ENCODE peak calls at places on chromosomes 1 and 21, in five cellular contexts. Y is neural progenitor cell, G is colonic mucosa, R is mesendoderm, B is HCT116. X is an unnamed sample. For H3K4me1, the result is how much of the 10 kb centered on the place peaks cover.

GRCh38 chr1:4586611-4587010 is 67.8 kb upstream of the AJAP1 start:
- DNase-seq in R (no peak), Y (no peak), B (no peak), G (no peak), X (no peak)

GRCh38 chr1:3657578-3658230 is 5.4 kb downstream of the TP73 start:
- DNase-seq in B (no peak), Y (no peak), G (no peak), R (no peak), X (no peak)

GRCh38 chr1:12475947-12476346 is 142.1 kb downstream of the DHRS3 start:
- DNase-seq in R (no peak), G (no peak), Y (no peak), B (no peak), X (no peak)

GRCh38 chr21:45105906-45106485 is 31.6 kb downstream of the ADARB1 start:
- DNase-seq in Y (no peak), R (no peak), B (no peak), G (no peak), X (peak)

GRCh38 chr1:243890576-243890975 is 40.5 kb upstream of the AKT3 start:
- DNase-seq in G (no peak), R (peak), B (no peak), Y (no peak), X (peak)

GRCh38 chr1:224684920-224685547 is 68.9 kb downstream of the CNIH3 start:
- DNase-seq in G (no peak), B (no peak), Y (no peak), R (no peak), X (no peak)

GRCh38 chr1:93501399-93501798 is 53.5 kb downstream of the FNBP1L start:
- DNase-seq in B (no peak), R (peak), G (no peak), Y (no peak), X (no peak)

GRCh38 chr1:164622057-164622840 is 63.3 kb downstream of the PBX1 start:
- DNase-seq in G (no peak), R (no peak), B (no peak), Y (no peak), X (no peak)

GRCh38 chr1:21921100-21921875 is 15.8 kb downstream of the HSPG2 start:
- DNase-seq in B (no peak), G (no peak), R (no peak), Y (no peak), X (no peak)

GRCh38 chr1:240244968-240245628 is 153.4 kb downstream of the FMN2 start:
- DNase-seq in Y (no peak), G (no peak), R (no peak), B (no peak), X (peak)

GRCh38 chr21:45970674-45971486 is 10.7 kb upstream of the COL6A1 start:
- DNase-seq in G (no peak), Y (peak), B (no peak), R (peak), X (peak)

GRCh38 chr1:18243503-18244175 is 136.0 kb downstream of the IGSF21 start:
- DNase-seq in Y (no peak), R (no peak), G (no peak), B (no peak), X (no peak)

GRCh38 chr1:63713627-63714481 is 60.0 kb upstream of the ROR1 start:
- DNase-seq in R (no peak), B (peak), Y (peak), G (no peak), X (peak)

GRCh38 chr1:94755675-94756074 is 64.5 kb upstream of the SLC44A3 start:
- DNase-seq in B (no peak), Y (no peak), R (peak), G (no peak), X (peak)

GRCh38 chr1:47708658-47709301 is 270.9 kb downstream of the FOXD2 start:
- DNase-seq in R (peak), G (peak), B (no peak), Y (peak), X (peak)

GRCh38 chr21:45034556-45035476 is 39.6 kb upstream of the ADARB1 start:
- DNase-seq in Y (no peak), G (no peak), B (no peak), R (no peak), X (no peak)

GRCh38 chr1:157496121-157496526 is 56.2 kb downstream of the FCRL5 start:
- DNase-seq in B (peak), Y (peak), R (peak), G (peak), X (peak)

GRCh38 chr1:226634611-226635246 is 86.2 kb downstream of the STUM start:
- DNase-seq in G (no peak), Y (no peak), R (no peak), B (no peak), X (no peak)

GRCh38 chr1:83318361-83318760 is 680.6 kb downstream of the TTLL7 start:
- DNase-seq in R (no peak), Y (no peak), B (no peak), G (no peak), X (peak)

GRCh38 chr1:110223581-110223980 is 13.5 kb downstream of the KCNC4 start:
- DNase-seq in Y (no peak), B (no peak), R (no peak), G (no peak), X (no peak)

GRCh38 chr1:72282271-72282656 is at the start of gene NEGR1:
- DNase-seq in Y (peak), B (no peak), G (peak), R (peak), X (peak)
- H3K9ac ChIP-seq in Y (no peak), B (no peak), G (peak), R (peak), X (peak)

GRCh38 chr1:30748098-30748698 is 9.4 kb downstream of the LAPTM5 start:
- DNase-seq in R (no peak), Y (no peak), B (no peak), G (no peak), X (no peak)
- H3K4me1 ChIP-seq in R (under half), Y (under half), B (under half), G (under half), X (under half)

DNA sequence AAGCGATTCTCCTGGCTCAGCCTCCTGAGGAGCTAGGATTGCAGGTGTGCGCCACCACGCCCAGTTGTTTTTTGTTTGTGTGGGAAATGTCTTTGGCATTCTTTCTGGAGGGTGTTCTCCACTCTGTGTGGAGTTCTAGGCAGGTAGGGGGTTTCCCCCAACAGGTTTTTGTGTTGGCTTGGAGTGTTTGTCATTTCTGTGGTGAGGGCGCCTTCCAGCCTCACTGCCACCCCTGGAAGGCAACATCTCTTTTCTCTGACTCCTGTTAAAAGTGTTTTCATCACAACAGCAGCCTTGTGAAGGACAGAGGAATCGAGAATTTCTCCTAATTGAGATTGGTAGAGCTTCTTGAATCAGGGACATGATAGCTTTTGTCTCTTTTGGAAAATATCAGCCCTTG is 69.7 kb downstream of the PRKCZ start:
- DNase-seq in Y (no peak), R (no peak), B (no peak), G (no peak), X (no peak)
- H3K9ac ChIP-seq in Y (no peak), R (no peak), B (no peak), G (no peak), X (no peak)

GRCh38 chr1:97903626-97904025 is 17.2 kb downstream of the DPYD start:
- DNase-seq in Y (no peak), G (no peak), B (no peak), R (no peak), X (peak)

GRCh38 chr1:97906567-97907228 is 14.1 kb downstream of the DPYD start:
- DNase-seq in B (no peak), R (peak), G (no peak), Y (no peak), X (peak)

GRCh38 chr1:97902067-97902466 is 18.8 kb downstream of the DPYD start:
- DNase-seq in R (no peak), Y (no peak), G (no peak), B (no peak), X (no peak)

GRCh38 chr1:97905141-97905540 is 15.7 kb downstream of the DPYD start:
- DNase-seq in Y (no peak), B (no peak), R (no peak), G (no peak), X (no peak)

DNA sequence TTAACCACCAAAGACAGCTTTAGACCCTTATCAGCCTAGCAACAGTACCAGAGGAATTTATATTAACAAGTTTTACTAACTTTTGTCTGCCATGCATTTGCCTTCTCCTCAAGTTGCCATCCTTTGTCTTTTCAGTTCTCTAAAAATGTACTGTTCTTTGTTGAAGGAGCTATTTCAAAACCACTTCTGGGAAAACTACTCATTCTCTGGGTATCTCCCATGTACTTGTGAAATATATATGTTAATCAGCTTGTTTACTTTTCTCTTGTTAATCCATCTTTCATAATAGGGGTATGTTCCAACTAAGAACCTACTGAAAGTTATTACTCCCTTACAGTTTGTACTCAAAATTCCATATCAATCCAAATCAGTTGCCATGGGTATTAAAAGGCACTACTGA is 16.3 kb downstream of the DPYD start:
- DNase-seq in R (peak), G (no peak), B (no peak), Y (no peak), X (peak)
- H3K4me1 ChIP-seq in R (under half), G (under half), B (under half), Y (under half), X (half or more)

GRCh38 chr1:27109103-27109822 is 45.7 kb downstream of the SLC9A1 start:
- DNase-seq in B (peak), G (peak), R (peak), Y (peak), X (no peak)

GRCh38 chr1:27113861-27114260 is 41.1 kb downstream of the SLC9A1 start:
- DNase-seq in G (no peak), Y (no peak), R (no peak), B (no peak), X (no peak)

GRCh38 chr1:27114522-27114921 is 40.4 kb downstream of the SLC9A1 start:
- DNase-seq in R (no peak), Y (no peak), B (no peak), G (no peak), X (no peak)

GRCh38 chr1:27108588-27108987 is 46.3 kb downstream of the SLC9A1 start:
- DNase-seq in R (no peak), Y (no peak), B (no peak), G (no peak), X (no peak)

DNA sequence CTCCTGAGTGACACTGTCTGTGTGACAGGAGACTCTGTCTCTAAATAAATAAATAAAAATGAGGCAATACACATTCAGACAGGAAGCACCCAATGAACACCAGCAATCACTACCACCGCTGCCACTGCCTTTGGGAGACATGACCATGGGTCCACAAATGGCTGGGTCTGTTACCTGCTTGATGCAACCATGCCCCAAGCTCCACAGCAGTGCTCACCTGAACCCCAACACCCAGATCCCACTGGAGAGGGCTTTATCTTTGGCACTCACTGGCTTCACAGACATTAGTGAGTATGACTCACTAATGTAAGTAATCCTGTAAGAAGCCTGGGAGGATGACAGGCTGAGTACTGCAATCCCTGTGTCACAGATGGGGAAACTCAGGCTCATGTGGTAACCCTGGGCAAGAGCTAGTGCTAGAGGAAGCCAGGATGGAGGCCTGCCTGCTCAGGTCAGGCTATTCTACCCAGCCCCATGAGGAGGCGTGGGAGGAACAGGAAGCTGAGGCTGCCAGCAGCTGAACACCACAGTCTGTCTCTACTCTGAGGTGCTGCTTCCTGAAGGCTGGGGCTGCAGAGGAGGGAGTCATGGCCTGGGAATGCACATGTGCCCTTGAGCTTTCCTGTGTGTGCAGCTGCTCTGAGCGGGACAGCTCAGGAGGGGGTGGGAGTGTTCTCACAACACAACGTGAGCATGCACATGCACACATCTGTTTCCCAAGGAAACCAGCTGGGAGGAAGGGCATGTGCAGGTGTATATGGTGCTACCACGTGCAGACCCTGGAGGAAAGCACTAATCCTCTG is 43.0 kb downstream of the SLC9A1 start:
- DNase-seq in R (peak), G (peak), B (peak), Y (no peak), X (peak)
- H3K9ac ChIP-seq in R (no peak), G (no peak), B (peak), Y (no peak), X (no peak)

DNA sequence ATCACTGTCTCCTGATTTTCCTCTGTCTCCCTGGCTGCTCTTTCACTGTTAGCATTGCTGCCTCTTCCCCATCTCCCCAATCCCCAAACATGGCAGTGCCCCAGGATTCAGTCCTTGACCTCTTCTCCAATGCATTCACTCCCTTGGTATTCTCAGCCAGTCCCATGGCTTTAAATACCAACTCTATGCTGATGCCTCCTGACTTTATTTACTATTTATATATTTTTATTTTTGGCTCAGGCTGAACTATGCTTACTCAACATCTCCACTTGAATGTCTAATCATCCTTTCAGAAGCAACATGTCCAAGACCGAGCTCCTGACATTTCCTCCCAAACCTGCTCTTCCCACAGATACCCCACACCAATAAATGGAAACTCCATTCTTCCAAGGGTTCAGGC is 26.3 kb downstream of the NMNAT2 start:
- DNase-seq in G (no peak), B (no peak), Y (no peak), R (no peak), X (no peak)
- H3K4me1 ChIP-seq in G (under half), B (under half), Y (under half), R (under half), X (under half)

GRCh38 chr1:44803062-44803311 is 2.8 kb downstream of the PLK3 start:
- DNase-seq in Y (no peak), B (no peak), R (no peak), G (no peak), X (no peak)
- H3K9ac ChIP-seq in Y (no peak), B (peak), R (no peak), G (no peak), X (peak)

DNA sequence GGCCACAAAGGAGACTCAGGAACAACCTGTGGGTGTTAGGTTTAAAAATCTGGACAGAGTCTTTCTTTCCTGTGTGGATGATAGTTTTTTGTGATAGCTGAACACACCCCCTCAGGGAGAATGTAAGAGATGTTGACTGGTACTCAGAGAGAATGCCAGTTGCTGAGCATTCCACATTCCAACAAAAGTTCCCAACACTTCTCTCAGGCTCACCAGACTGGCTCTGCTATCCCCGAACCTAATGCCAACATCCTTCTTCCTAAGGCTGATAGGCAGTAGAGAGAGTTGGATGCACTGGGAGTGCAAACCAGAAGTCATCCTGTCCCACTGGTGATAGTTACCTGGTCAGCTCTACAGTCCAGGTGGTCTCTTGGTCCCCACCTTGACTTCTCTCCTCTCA is 28.7 kb upstream of the POU2F1 start:
- DNase-seq in R (no peak), B (no peak), G (no peak), Y (no peak), X (no peak)
- H3K4me1 ChIP-seq in R (under half), B (under half), G (under half), Y (under half), X (under half)

GRCh38 chr1:8097908-8098307 is 71.8 kb upstream of the ERRFI1 start:
- DNase-seq in G (no peak), Y (no peak), R (no peak), B (no peak), X (no peak)
- H3K9ac ChIP-seq in G (no peak), Y (no peak), R (no peak), B (peak), X (peak)

X was measured in adipocyte.